ENCODE peak calls at places on chromosomes 7 and 10, in eight cellular contexts. One of them, this sample, is unnamed.

GRCh38 chr10:86963341-86963919 is 4.9 kb upstream of the ADIRF start:
- DNase-seq in effector memory CD8-positive, alpha-beta T cell: no peak
- DNase-seq in lung microvascular endothelial cell: no peak
- DNase-seq in posterior vena cava: peak
- DNase-seq in HCEC 1CT: no peak
- DNase-seq in EH: no peak
- DNase-seq in activated naive CD8-positive, alpha-beta T cell treated with anti-CD3 and anti-CD28 coated beads, Interleukin-2, amount 10 ng/mL, durations not matched to agents 7 days and 5 days: no peak
- DNase-seq in A549: no peak
- DNase-seq in this sample: no peak

GRCh38 chr7:1908823-1909420 is 238.8 kb downstream of the ELFN1 start:
- DNase-seq in A549: no peak
- DNase-seq in lung microvascular endothelial cell: no peak
- DNase-seq in EH: no peak
- DNase-seq in activated naive CD8-positive, alpha-beta T cell treated with anti-CD3 and anti-CD28 coated beads, Interleukin-2, amount 10 ng/mL, durations not matched to agents 7 days and 5 days: no peak
- DNase-seq in HCEC 1CT: no peak
- DNase-seq in effector memory CD8-positive, alpha-beta T cell: no peak
- DNase-seq in posterior vena cava: no peak
- DNase-seq in this sample: no peak

GRCh38 chr10:128210215-128211063 is 84.2 kb upstream of the MKI67 start:
- DNase-seq in EH: peak
- DNase-seq in A549: peak
- DNase-seq in lung microvascular endothelial cell: peak
- DNase-seq in activated naive CD8-positive, alpha-beta T cell treated with anti-CD3 and anti-CD28 coated beads, Interleukin-2, amount 10 ng/mL, durations not matched to agents 7 days and 5 days: peak
- DNase-seq in posterior vena cava: peak
- DNase-seq in effector memory CD8-positive, alpha-beta T cell: peak
- DNase-seq in HCEC 1CT: no peak
- DNase-seq in this sample: peak

GRCh38 chr7:24169077-24169624 is 114.8 kb upstream of the NPY start:
- DNase-seq in posterior vena cava: no peak
- DNase-seq in activated naive CD8-positive, alpha-beta T cell treated with anti-CD3 and anti-CD28 coated beads, Interleukin-2, amount 10 ng/mL, durations not matched to agents 7 days and 5 days: no peak
- DNase-seq in A549: no peak
- DNase-seq in lung microvascular endothelial cell: no peak
- DNase-seq in EH: no peak
- DNase-seq in HCEC 1CT: no peak
- DNase-seq in effector memory CD8-positive, alpha-beta T cell: no peak
- DNase-seq in this sample: no peak

GRCh38 chr10:79072041-79072441 is 3.3 kb downstream of the ZMIZ1 start:
- DNase-seq in HCEC 1CT: no peak
- DNase-seq in EH: no peak
- DNase-seq in posterior vena cava: no peak
- DNase-seq in effector memory CD8-positive, alpha-beta T cell: no peak
- DNase-seq in lung microvascular endothelial cell: peak
- DNase-seq in activated naive CD8-positive, alpha-beta T cell treated with anti-CD3 and anti-CD28 coated beads, Interleukin-2, amount 10 ng/mL, durations not matched to agents 7 days and 5 days: no peak
- DNase-seq in A549: no peak
- DNase-seq in this sample: no peak

GRCh38 chr10:77919713-77920108 is 6.8 kb downstream of the DLG5 start:
- DNase-seq in posterior vena cava: no peak
- DNase-seq in effector memory CD8-positive, alpha-beta T cell: no peak
- DNase-seq in lung microvascular endothelial cell: peak
- DNase-seq in activated naive CD8-positive, alpha-beta T cell treated with anti-CD3 and anti-CD28 coated beads, Interleukin-2, amount 10 ng/mL, durations not matched to agents 7 days and 5 days: no peak
- DNase-seq in HCEC 1CT: peak
- DNase-seq in A549: peak
- DNase-seq in EH: peak
- DNase-seq in this sample: peak

GRCh38 chr7:82109288-82109687 is 334.3 kb downstream of the CACNA2D1 start:
- DNase-seq in lung microvascular endothelial cell: peak
- DNase-seq in EH: peak
- DNase-seq in A549: no peak
- DNase-seq in activated naive CD8-positive, alpha-beta T cell treated with anti-CD3 and anti-CD28 coated beads, Interleukin-2, amount 10 ng/mL, durations not matched to agents 7 days and 5 days: no peak
- DNase-seq in posterior vena cava: no peak
- DNase-seq in HCEC 1CT: peak
- DNase-seq in effector memory CD8-positive, alpha-beta T cell: no peak
- DNase-seq in this sample: peak

GRCh38 chr7:103003004-103003403 is 71.6 kb downstream of the FBXL13 start:
- DNase-seq in HCEC 1CT: no peak
- DNase-seq in lung microvascular endothelial cell: peak
- DNase-seq in A549: no peak
- DNase-seq in effector memory CD8-positive, alpha-beta T cell: no peak
- DNase-seq in EH: no peak
- DNase-seq in activated naive CD8-positive, alpha-beta T cell treated with anti-CD3 and anti-CD28 coated beads, Interleukin-2, amount 10 ng/mL, durations not matched to agents 7 days and 5 days: no peak
- DNase-seq in posterior vena cava: no peak
- DNase-seq in this sample: no peak

GRCh38 chr10:132563485-132564248 is 26.1 kb downstream of the INPP5A start:
- DNase-seq in effector memory CD8-positive, alpha-beta T cell: no peak
- DNase-seq in A549: no peak
- DNase-seq in activated naive CD8-positive, alpha-beta T cell treated with anti-CD3 and anti-CD28 coated beads, Interleukin-2, amount 10 ng/mL, durations not matched to agents 7 days and 5 days: no peak
- DNase-seq in HCEC 1CT: no peak
- DNase-seq in posterior vena cava: peak
- DNase-seq in EH: no peak
- DNase-seq in lung microvascular endothelial cell: no peak
- DNase-seq in this sample: peak

GRCh38 chr10:90865400-90865799 is 6.4 kb upstream of the RPP30 start:
- DNase-seq in effector memory CD8-positive, alpha-beta T cell: no peak
- DNase-seq in lung microvascular endothelial cell: peak
- DNase-seq in posterior vena cava: no peak
- DNase-seq in activated naive CD8-positive, alpha-beta T cell treated with anti-CD3 and anti-CD28 coated beads, Interleukin-2, amount 10 ng/mL, durations not matched to agents 7 days and 5 days: no peak
- DNase-seq in HCEC 1CT: peak
- DNase-seq in A549: peak
- DNase-seq in EH: peak
- DNase-seq in this sample: no peak

GRCh38 chr10:22832198-22832597 is 95.7 kb upstream of the ARMC3 start:
- DNase-seq in effector memory CD8-positive, alpha-beta T cell: no peak
- DNase-seq in posterior vena cava: no peak
- DNase-seq in lung microvascular endothelial cell: no peak
- DNase-seq in activated naive CD8-positive, alpha-beta T cell treated with anti-CD3 and anti-CD28 coated beads, Interleukin-2, amount 10 ng/mL, durations not matched to agents 7 days and 5 days: no peak
- DNase-seq in HCEC 1CT: no peak
- DNase-seq in EH: no peak
- DNase-seq in A549: no peak
- DNase-seq in this sample: no peak

GRCh38 chr10:10794776-10795175 is 222.9 kb upstream of the CELF2 start:
- DNase-seq in EH: peak
- DNase-seq in posterior vena cava: no peak
- DNase-seq in activated naive CD8-positive, alpha-beta T cell treated with anti-CD3 and anti-CD28 coated beads, Interleukin-2, amount 10 ng/mL, durations not matched to agents 7 days and 5 days: no peak
- DNase-seq in effector memory CD8-positive, alpha-beta T cell: no peak
- DNase-seq in HCEC 1CT: peak
- DNase-seq in lung microvascular endothelial cell: peak
- DNase-seq in A549: no peak
- DNase-seq in this sample: peak

GRCh38 chr10:58641095-58641531 is 128.4 kb downstream of the BICC1 start:
- DNase-seq in activated naive CD8-positive, alpha-beta T cell treated with anti-CD3 and anti-CD28 coated beads, Interleukin-2, amount 10 ng/mL, durations not matched to agents 7 days and 5 days: no peak
- DNase-seq in posterior vena cava: no peak
- DNase-seq in A549: peak
- DNase-seq in effector memory CD8-positive, alpha-beta T cell: no peak
- DNase-seq in HCEC 1CT: peak
- DNase-seq in lung microvascular endothelial cell: no peak
- DNase-seq in EH: peak
- DNase-seq in this sample: peak

GRCh38 chr7:2159176-2159520 is 73.6 kb downstream of the MAD1L1 start:
- DNase-seq in EH: no peak
- DNase-seq in effector memory CD8-positive, alpha-beta T cell: no peak
- DNase-seq in lung microvascular endothelial cell: no peak
- DNase-seq in activated naive CD8-positive, alpha-beta T cell treated with anti-CD3 and anti-CD28 coated beads, Interleukin-2, amount 10 ng/mL, durations not matched to agents 7 days and 5 days: no peak
- DNase-seq in HCEC 1CT: no peak
- DNase-seq in posterior vena cava: peak
- DNase-seq in A549: no peak
- DNase-seq in this sample: no peak

GRCh38 chr7:83060218-83060617 is 102.5 kb downstream of the PCLO start:
- DNase-seq in A549: no peak
- DNase-seq in lung microvascular endothelial cell: no peak
- DNase-seq in HCEC 1CT: no peak
- DNase-seq in posterior vena cava: no peak
- DNase-seq in activated naive CD8-positive, alpha-beta T cell treated with anti-CD3 and anti-CD28 coated beads, Interleukin-2, amount 10 ng/mL, durations not matched to agents 7 days and 5 days: no peak
- DNase-seq in EH: no peak
- DNase-seq in effector memory CD8-positive, alpha-beta T cell: no peak
- DNase-seq in this sample: no peak

GRCh38 chr7:894164-894867 is 18.0 kb downstream of the GET4 start:
- DNase-seq in posterior vena cava: no peak
- DNase-seq in EH: no peak
- DNase-seq in lung microvascular endothelial cell: no peak
- DNase-seq in HCEC 1CT: no peak
- DNase-seq in activated naive CD8-positive, alpha-beta T cell treated with anti-CD3 and anti-CD28 coated beads, Interleukin-2, amount 10 ng/mL, durations not matched to agents 7 days and 5 days: no peak
- DNase-seq in A549: no peak
- DNase-seq in effector memory CD8-positive, alpha-beta T cell: no peak
- DNase-seq in this sample: no peak

This sample was measured in RPMI7951.